ENCODE peak calls at places on chromosomes 2 and 18, in ten cellular contexts. Z is upper lobe of left lung, D is EH, V is IMR-90, K is body of pancreas, A is K562, M is A549, E is NCI-H69, B is Caki2, X is HS-5. C is an unnamed sample.
A peak's percentile ranks its signal among the peaks of the same experiment; 100 is the strongest.

GRCh38 chr2:71613566-71613952 is 160.2 kb downstream of the DYSF start:
- DNase-seq in Z (no peak), D (no peak), V (no peak), K (no peak), A (no peak), M (no peak), E (no peak), B (no peak), X (no peak), C (no peak)

GRCh38 chr2:173631123-173631450 is 276.4 kb downstream of the CDCA7 start:
- DNase-seq in Z (no peak), D (peak; percentile 81), V (peak; percentile 34), K (no peak), A (no peak), M (peak; percentile 13), E (peak; percentile 1), B (peak; percentile 30), X (no peak), C (peak; percentile 33)

GRCh38 chr2:144548532-144549191 is 28.7 kb upstream of the ZEB2 start:
- DNase-seq in Z (no peak), D (no peak), V (no peak), K (no peak), A (no peak), M (no peak), E (no peak), B (no peak), X (no peak), C (no peak)

GRCh38 chr18:73110307-73110706 is 242.5 kb upstream of the NETO1 start:
- DNase-seq in Z (no peak), D (no peak), V (no peak), K (no peak), A (no peak), M (no peak), E (no peak), B (no peak), X (no peak), C (no peak)

GRCh38 chr2:158773121-158773520 is 22.0 kb upstream of the DAPL1 start:
- DNase-seq in Z (no peak), D (no peak), V (peak; percentile 14), K (no peak), A (no peak), M (no peak), E (no peak), B (no peak), X (no peak), C (peak; percentile 18)

GRCh38 chr2:238595750-238596570 is 169.2 kb downstream of the ASB1 start:
- DNase-seq in Z (peak; percentile 15), D (no peak), V (no peak), K (no peak), A (no peak), M (no peak), E (no peak), B (no peak), X (no peak), C (no peak)

GRCh38 chr2:12284487-12284886 is 432.2 kb upstream of the TRIB2 start:
- DNase-seq in Z (no peak), D (no peak), V (peak; percentile 60), K (no peak), A (no peak), M (no peak), E (no peak), B (no peak), X (peak; percentile 37), C (peak; percentile 23)

GRCh38 chr2:7725850-7726242 is 808.6 kb downstream of the RNF144A start:
- DNase-seq in Z (no peak), D (no peak), V (no peak), K (no peak), A (no peak), M (no peak), E (no peak), B (no peak), X (no peak), C (no peak)

GRCh38 chr18:45169610-45170009 is 445.7 kb upstream of the SLC14A2 start:
- DNase-seq in Z (no peak), D (peak; percentile 95), V (peak; percentile 90), K (peak; percentile 10), A (no peak), M (no peak), E (peak; percentile 50), B (peak; percentile 35), X (peak; percentile 65), C (peak; percentile 72)

GRCh38 chr2:52918551-52918950 is 849.1 kb upstream of the CHAC2 start:
- DNase-seq in Z (no peak), D (no peak), V (peak; percentile 93), K (no peak), A (no peak), M (no peak), E (no peak), B (no peak), X (no peak), C (no peak)

GRCh38 chr2:39849982-39850526 is 71.0 kb upstream of the THUMPD2 start:
- DNase-seq in Z (no peak), D (no peak), V (no peak), K (no peak), A (no peak), M (no peak), E (peak; percentile 58), B (no peak), X (no peak), C (no peak)

GRCh38 chr2:241489080-241489479 is 19.3 kb downstream of the STK25 start:
- DNase-seq in Z (no peak), D (no peak), V (no peak), K (no peak), A (peak; percentile 63), M (no peak), E (no peak), B (no peak), X (no peak), C (no peak)

GRCh38 chr18:10518595-10519273 is 7.1 kb upstream of the NAPG start:
- DNase-seq in Z (no peak), D (peak; percentile 67), V (peak; percentile 36), K (peak; percentile 29), A (peak; percentile 38), M (no peak), E (peak; percentile 94), B (no peak), X (no peak), C (no peak)

GRCh38 chr2:241315879-241316700 is at the start of gene SEPTIN2:
- DNase-seq in Z (no peak), D (peak; percentile 77), V (peak; percentile 28), K (peak; percentile 39), A (peak; percentile 82), M (peak; percentile 36), E (peak; percentile 68), B (peak; percentile 73), X (peak; percentile 42), C (peak; percentile 52)

GRCh38 chr2:158724803-158725271 is 70.3 kb upstream of the DAPL1 start:
- DNase-seq in Z (no peak), D (no peak), V (no peak), K (peak; percentile 21), A (no peak), M (peak; percentile 16), E (peak; percentile 83), B (peak; percentile 84), X (peak; percentile 20), C (peak; percentile 82)